ENCODE peak calls at places on chromosomes 13 and 19, in five cellular contexts. K is tibial artery; S is CD8-positive, alpha-beta T cell; M is brain microvascular endothelial cell; N is aorta. W is an unnamed sample.

GRCh38 chr13:24911135-24911524 is 147.2 kb downstream of the RNF17 start:
- DNase-seq in K (no peak), S (no peak), M (peak; percentile 55), N (no peak), W (no peak)

GRCh38 chr13:89726690-89727435 is 1620.6 kb upstream of the MIR17HG start:
- DNase-seq in K (no peak), S (no peak), M (peak; percentile 0), N (no peak), W (no peak)

GRCh38 chr19:49642488-49643035 is 553 bp downstream of the SCAF1 start:
- DNase-seq in K (no peak), S (no peak), M (no peak), N (no peak), W (no peak)

GRCh38 chr13:76600086-76600485 is 286.1 kb downstream of the KCTD12 start:
- DNase-seq in K (no peak), S (no peak), M (peak; percentile 15), N (no peak), W (no peak)

GRCh38 chr13:20492641-20493040 is 33.0 kb downstream of the CRYL1 start:
- DNase-seq in K (no peak), S (no peak), M (peak; percentile 15), N (no peak), W (peak; percentile 32)

GRCh38 chr13:59494151-59494550 is 669.6 kb downstream of the DIAPH3 start:
- DNase-seq in K (no peak), S (no peak), M (no peak), N (no peak), W (no peak)

GRCh38 chr13:21616880-21617279 is 12.9 kb upstream of the MICU2 start:
- DNase-seq in K (no peak), S (no peak), M (no peak), N (no peak), W (no peak)

GRCh38 chr13:113053801-113054604 is 51.6 kb upstream of the F7 start:
- DNase-seq in K (no peak), S (no peak), M (no peak), N (peak; percentile 20), W (no peak)

GRCh38 chr19:11265177-11265784 is 3.0 kb upstream of the DOCK6 start:
- DNase-seq in K (no peak), S (no peak), M (no peak), N (no peak), W (no peak)

GRCh38 chr19:48844472-48844871 is 8.2 kb upstream of the HSD17B14 start:
- DNase-seq in K (no peak), S (no peak), M (no peak), N (no peak), W (no peak)

GRCh38 chr19:49086296-49086695 is 1.0 kb downstream of the SNRNP70 start:
- DNase-seq in K (no peak), S (no peak), M (no peak), N (no peak), W (no peak)

GRCh38 chr19:56477429-56478338 is 539 bp upstream of the ZNF667 start:
- DNase-seq in K (peak; percentile 86), S (peak; percentile 45), M (peak; percentile 90), N (peak; percentile 94), W (peak; percentile 19)

GRCh38 chr13:27293873-27294515 is 23.4 kb downstream of the RASL11A start:
- DNase-seq in K (no peak), S (no peak), M (no peak), N (no peak), W (peak; percentile 26)

GRCh38 chr13:49551245-49551644 is 34.1 kb downstream of the RCBTB1 start:
- DNase-seq in K (no peak), S (no peak), M (no peak), N (no peak), W (no peak)

GRCh38 chr13:63425131-63425530 is 2009.5 kb upstream of the PCDH20 start:
- DNase-seq in K (no peak), S (no peak), M (no peak), N (no peak), W (no peak)

GRCh38 chr13:71866173-71867091 is 572 bp downstream of the DACH1 start:
- DNase-seq in K (no peak), S (no peak), M (peak; percentile 1), N (no peak), W (no peak)

GRCh38 chr19:16435999-16436650 is 35.6 kb downstream of the EPS15L1 start:
- DNase-seq in K (no peak), S (no peak), M (no peak), N (no peak), W (no peak)

GRCh38 chr13:59103004-59103768 is 1060.5 kb downstream of the DIAPH3 start:
- DNase-seq in K (no peak), S (no peak), M (no peak), N (no peak), W (no peak)

GRCh38 chr19:58330458-58330857 is 3.7 kb downstream of the ZSCAN22 start:
- DNase-seq in K (no peak), S (no peak), M (peak; percentile 59), N (no peak), W (no peak)

GRCh38 chr13:50893211-50893852 is 16.3 kb upstream of the RNASEH2B start:
- DNase-seq in K (no peak), S (peak; percentile 16), M (no peak), N (no peak), W (peak; percentile 91)

GRCh38 chr13:112744306-112745021 is 54.6 kb downstream of the ATP11A start:
- DNase-seq in K (no peak), S (no peak), M (no peak), N (no peak), W (no peak)

GRCh38 chr13:41019578-41020347 is 647 bp upstream of the ELF1 start:
- DNase-seq in K (no peak), S (no peak), M (no peak), N (no peak), W (no peak)

GRCh38 chr19:32345261-32346207 is at the start of gene ZNF507:
- DNase-seq in K (peak; percentile 72), S (peak; percentile 73), M (peak; percentile 65), N (peak; percentile 85), W (peak; percentile 82)

GRCh38 chr13:40315416-40316064 is 350.9 kb downstream of the FOXO1 start:
- DNase-seq in K (no peak), S (peak; percentile 23), M (no peak), N (peak; percentile 50), W (peak; percentile 10)

GRCh38 chr19:8403098-8403819 is 9.8 kb upstream of the MARCHF2 start:
- DNase-seq in K (no peak), S (no peak), M (no peak), N (no peak), W (no peak)

GRCh38 chr13:56187331-56187730 is 953.4 kb upstream of the PRR20A start:
- DNase-seq in K (no peak), S (no peak), M (no peak), N (no peak), W (no peak)

GRCh38 chr13:110134801-110135200 is 172.2 kb downstream of the COL4A1 start:
- DNase-seq in K (no peak), S (no peak), M (peak; percentile 65), N (no peak), W (no peak)

GRCh38 chr19:43820098-43820860 is 6.8 kb upstream of the ZNF283 start:
- DNase-seq in K (no peak), S (no peak), M (peak; percentile 27), N (peak; percentile 69), W (no peak)

GRCh38 chr13:23060972-23061371 is 119.8 kb upstream of the SGCG start:
- DNase-seq in K (no peak), S (no peak), M (no peak), N (no peak), W (no peak)

GRCh38 chr19:48646912-48647216 is 877 bp upstream of the CA11 start:
- DNase-seq in K (no peak), S (no peak), M (no peak), N (no peak), W (peak; percentile 25)

GRCh38 chr13:110023729-110024645 is 237.6 kb upstream of the IRS2 start:
- DNase-seq in K (peak; percentile 69), S (no peak), M (no peak), N (peak; percentile 78), W (no peak)

GRCh38 chr13:42702726-42703125 is 78.7 kb upstream of the FAM216B start:
- DNase-seq in K (no peak), S (no peak), M (no peak), N (no peak), W (no peak)

GRCh38 chr19:50203281-50204080 is at the start of gene MYH14:
- DNase-seq in K (peak; percentile 27), S (no peak), M (peak; percentile 4), N (peak; percentile 88), W (no peak)

GRCh38 chr13:51453308-51453958 is 597 bp upstream of the INTS6 start:
- DNase-seq in K (peak; percentile 83), S (peak; percentile 74), M (peak; percentile 49), N (peak; percentile 89), W (peak; percentile 86)

GRCh38 chr19:16385296-16385695 is 60.7 kb downstream of the KLF2 start:
- DNase-seq in K (no peak), S (no peak), M (no peak), N (peak; percentile 45), W (no peak)

GRCh38 chr19:52688335-52688734 is 46.5 kb downstream of the ZNF611 start:
- DNase-seq in K (no peak), S (no peak), M (no peak), N (no peak), W (no peak)

GRCh38 chr13:106401081-106401480 is 134.4 kb downstream of the EFNB2 start:
- DNase-seq in K (no peak), S (no peak), M (no peak), N (no peak), W (no peak)

DNA sequence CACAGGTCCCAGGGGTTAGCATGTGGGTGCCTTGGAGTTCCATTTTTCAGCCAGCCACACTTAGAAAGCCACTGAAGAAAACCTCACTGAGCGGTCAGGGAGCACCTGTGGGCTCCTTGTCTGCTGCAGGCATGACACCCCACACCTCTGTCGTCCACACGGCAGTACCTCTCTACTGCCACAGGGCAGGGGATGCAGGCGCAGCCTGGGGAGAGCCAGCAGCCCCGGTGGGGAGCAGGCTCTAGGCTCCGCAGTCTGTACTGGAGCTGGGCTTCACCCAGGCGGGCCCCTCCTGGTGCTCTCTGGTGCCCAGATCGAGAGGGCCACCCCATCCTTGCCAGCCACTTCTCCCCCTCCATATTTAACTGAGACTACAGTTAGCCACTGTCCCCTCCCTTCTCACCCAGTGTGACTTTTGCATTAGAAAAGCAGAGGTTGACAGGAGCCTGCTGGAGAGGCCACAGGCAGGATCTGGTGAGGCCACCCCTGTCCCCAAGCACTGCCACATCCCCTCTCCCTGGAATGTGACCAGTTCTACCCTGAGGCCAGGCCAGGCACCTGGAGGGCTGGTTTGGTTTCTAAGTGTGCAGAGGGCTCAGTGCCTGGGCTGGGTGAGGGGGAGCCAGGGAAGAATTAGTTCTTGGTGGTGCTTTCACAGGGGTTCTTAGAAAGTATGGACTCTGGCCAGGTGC is 104.4 kb downstream of the KDM4B start:
- DNase-seq in K (no peak), S (no peak), M (no peak), N (no peak), W (no peak)
- H3K36me3 ChIP-seq in K (peaks cover 32% of the 10 kb centered on the region), S (no peaks in the 10 kb centered on the region), M (peaks cover 15% of the 10 kb centered on the region), N (no peaks in the 10 kb centered on the region), W (peaks cover 5% of the 10 kb centered on the region)

GRCh38 chr13:85441364-85441763 is 357.9 kb downstream of the SLITRK6 start:
- DNase-seq in K (no peak), S (no peak), M (no peak), N (no peak), W (no peak)
- H3K36me3 ChIP-seq in K (no peaks in the 10 kb centered on the region), S (no peaks in the 10 kb centered on the region), M (no peaks in the 10 kb centered on the region), N (no peaks in the 10 kb centered on the region), W (no peaks in the 10 kb centered on the region)

GRCh38 chr13:28392896-28393295 is 102.0 kb downstream of the FLT1 start:
- DNase-seq in K (no peak), S (no peak), M (no peak), N (no peak), W (no peak)
- H3K36me3 ChIP-seq in K (no peaks in the 10 kb centered on the region), S (no peaks in the 10 kb centered on the region), M (no peaks in the 10 kb centered on the region), N (no peaks in the 10 kb centered on the region), W (no peaks in the 10 kb centered on the region)

GRCh38 chr19:33677745-33678426 is 56.1 kb downstream of the CHST8 start:
- DNase-seq in K (peak; percentile 18), S (no peak), M (no peak), N (no peak), W (no peak)
- H3K36me3 ChIP-seq in K (no peaks in the 10 kb centered on the region), S (no peaks in the 10 kb centered on the region), M (no peaks in the 10 kb centered on the region), N (no peaks in the 10 kb centered on the region), W (no peaks in the 10 kb centered on the region)

W was measured in CD4-positive, CD25-positive, alpha-beta regulatory T cell.